ENCODE peak calls at places on chromosomes 7 and 10, in five cellular contexts. E is ecto neural progenitor cell; W is naive thymus-derived CD8-positive, alpha-beta T cell; K is HT-29; O is central memory CD4-positive, alpha-beta T cell. X is an unnamed sample.

GRCh38 chr10:110617455-110618162 is 26.5 kb upstream of the RBM20 start:
- DNase-seq in E (no peak), W (no peak), K (no peak), O (no peak), X (peak)

GRCh38 chr10:72355214-72355555 is 466 bp upstream of the DNAJB12 start:
- DNase-seq in E (no peak), W (no peak), K (no peak), O (no peak), X (no peak)

GRCh38 chr7:139860090-139860773 is 31.2 kb downstream of the TBXAS1 start:
- DNase-seq in E (no peak), W (no peak), K (no peak), O (no peak), X (no peak)

GRCh38 chr10:60678978-60679377 is 99.3 kb upstream of the CDK1 start:
- DNase-seq in E (no peak), W (no peak), K (no peak), O (no peak), X (no peak)

GRCh38 chr7:75856562-75856961 is 22.3 kb upstream of the RHBDD2 start:
- DNase-seq in E (no peak), W (no peak), K (no peak), O (no peak), X (no peak)

GRCh38 chr7:78178319-78178718 is 379.7 kb downstream of the PHTF2 start:
- DNase-seq in E (no peak), W (no peak), K (no peak), O (no peak), X (no peak)

GRCh38 chr7:23893942-23894890 is 184.2 kb downstream of the STK31 start:
- DNase-seq in E (no peak), W (no peak), K (no peak), O (peak), X (peak)

GRCh38 chr10:122344741-122345258 is 29.7 kb upstream of the PLEKHA1 start:
- DNase-seq in E (no peak), W (no peak), K (peak), O (no peak), X (no peak)

GRCh38 chr7:86745019-86745745 is 101.5 kb downstream of the GRM3 start:
- DNase-seq in E (no peak), W (no peak), K (no peak), O (no peak), X (no peak)

GRCh38 chr7:134741901-134742635 is 37.4 kb upstream of the CALD1 start:
- DNase-seq in E (peak), W (no peak), K (no peak), O (no peak), X (no peak)

GRCh38 chr7:2894118-2894940 is 50.2 kb upstream of the GNA12 start:
- DNase-seq in E (no peak), W (peak), K (no peak), O (peak), X (peak)

GRCh38 chr10:63376560-63377304 is 89.0 kb downstream of the JMJD1C start:
- DNase-seq in E (no peak), W (no peak), K (no peak), O (no peak), X (no peak)

GRCh38 chr10:122206471-122207065 is 64.5 kb upstream of the BTBD16 start:
- DNase-seq in E (no peak), W (no peak), K (peak), O (no peak), X (no peak)

GRCh38 chr10:116721048-116721897 is 21.1 kb downstream of the HSPA12A start:
- DNase-seq in E (peak), W (no peak), K (no peak), O (no peak), X (no peak)

GRCh38 chr10:48493083-48493871 is 111.6 kb downstream of the ARHGAP22 start:
- DNase-seq in E (no peak), W (no peak), K (peak), O (no peak), X (no peak)

GRCh38 chr7:138979226-138979979 is 1.8 kb downstream of the KIAA1549 start:
- DNase-seq in E (no peak), W (no peak), K (peak), O (no peak), X (no peak)

GRCh38 chr7:121020652-121021051 is 32.1 kb downstream of the CPED1 start:
- DNase-seq in E (no peak), W (no peak), K (no peak), O (no peak), X (no peak)

GRCh38 chr10:72847681-72848080 is 45.9 kb upstream of the OIT3 start:
- DNase-seq in E (no peak), W (no peak), K (no peak), O (no peak), X (no peak)

X was measured in CD4-positive, alpha-beta memory T cell.